ENCODE peak calls at places on chromosomes 1 and 21, in eight cellular contexts. J is neural progenitor cell, H is GM23248, P is fibroblast of lung, K is IMR-90, S is Karpas-422, B is SK-N-SH, G is mesendoderm. X is an unnamed sample.

GRCh38 chr1:247373721-247374141 is 42.1 kb upstream of the ZNF496 start:
- DNase-seq in J (peak; percentile 67), H (peak; percentile 81), P (peak; percentile 14), K (peak; percentile 32), S (peak; percentile 53), B (peak; percentile 38), G (peak; percentile 91), X (peak; percentile 71)

GRCh38 chr21:17931080-17931479 is 111.9 kb upstream of the C21orf91 start:
- DNase-seq in J (no peak), H (no peak), P (no peak), K (no peak), S (peak; percentile 72), B (peak; percentile 24), G (peak; percentile 41), X (peak; percentile 72)

GRCh38 chr1:59057211-59057694 is 239.6 kb upstream of the FGGY start:
- DNase-seq in J (peak; percentile 45), H (peak; percentile 99), P (peak; percentile 50), K (peak; percentile 93), S (no peak), B (peak; percentile 82), G (peak; percentile 88), X (no peak)

GRCh38 chr1:208110296-208110695 is 133.9 kb downstream of the PLXNA2 start:
- DNase-seq in J (no peak), H (no peak), P (no peak), K (no peak), S (no peak), B (no peak), G (no peak), X (no peak)

GRCh38 chr1:92755541-92756351 is 29.2 kb downstream of the EVI5 start:
- DNase-seq in J (no peak), H (peak; percentile 90), P (peak; percentile 78), K (peak; percentile 72), S (no peak), B (no peak), G (no peak), X (no peak)

GRCh38 chr1:101260531-101260930 is 23.7 kb downstream of the S1PR1 start:
- DNase-seq in J (no peak), H (peak; percentile 40), P (peak; percentile 63), K (peak; percentile 8), S (no peak), B (no peak), G (no peak), X (no peak)

GRCh38 chr1:41313661-41314131 is 47.5 kb upstream of the FOXO6 start:
- DNase-seq in J (peak; percentile 59), H (peak; percentile 68), P (peak; percentile 21), K (no peak), S (peak; percentile 77), B (peak; percentile 47), G (peak; percentile 77), X (peak; percentile 38)

GRCh38 chr1:111730282-111730681 is 8.9 kb downstream of the INKA2 start:
- DNase-seq in J (no peak), H (no peak), P (peak; percentile 29), K (no peak), S (no peak), B (no peak), G (no peak), X (no peak)

GRCh38 chr1:88529581-88529980 is 154.5 kb upstream of the PKN2 start:
- DNase-seq in J (no peak), H (no peak), P (no peak), K (no peak), S (no peak), B (no peak), G (no peak), X (no peak)

GRCh38 chr1:88530246-88530645 is 153.8 kb upstream of the PKN2 start:
- DNase-seq in J (no peak), H (no peak), P (no peak), K (peak; percentile 5), S (no peak), B (no peak), G (no peak), X (no peak)

GRCh38 chr1:88524129-88524528 is 159.9 kb upstream of the PKN2 start:
- DNase-seq in J (no peak), H (no peak), P (no peak), K (no peak), S (no peak), B (no peak), G (no peak), X (no peak)

DNA sequence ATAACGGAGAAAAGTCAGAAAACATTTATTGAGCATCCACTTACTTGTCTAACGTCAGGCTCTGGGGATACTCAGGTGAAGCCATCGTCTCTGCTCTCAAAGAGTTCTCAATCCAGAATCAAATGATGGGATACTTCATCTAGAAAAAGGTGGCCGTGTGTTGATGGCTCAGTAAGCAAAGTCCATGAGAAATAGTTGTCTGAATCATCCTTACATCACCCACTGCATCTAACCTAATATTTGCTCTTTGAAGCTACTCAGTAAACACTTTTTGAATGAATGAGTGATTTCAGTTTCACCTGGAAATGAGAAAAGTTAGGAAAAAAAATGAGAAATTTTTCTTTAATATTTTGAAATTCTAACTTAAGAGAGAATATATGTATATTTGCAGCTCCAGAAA is 155.3 kb upstream of the PKN2 start:
- DNase-seq in J (no peak), H (no peak), P (no peak), K (no peak), S (no peak), B (no peak), G (no peak), X (no peak)
- H3K4me2 ChIP-seq in J (no peak overlapping the region), H (no peak overlapping the region), P (no peak overlapping the region), K (no peak overlapping the region), S (no peak overlapping the region), B (no peak overlapping the region), G (no peak overlapping the region), X (no peak overlapping the region)

DNA sequence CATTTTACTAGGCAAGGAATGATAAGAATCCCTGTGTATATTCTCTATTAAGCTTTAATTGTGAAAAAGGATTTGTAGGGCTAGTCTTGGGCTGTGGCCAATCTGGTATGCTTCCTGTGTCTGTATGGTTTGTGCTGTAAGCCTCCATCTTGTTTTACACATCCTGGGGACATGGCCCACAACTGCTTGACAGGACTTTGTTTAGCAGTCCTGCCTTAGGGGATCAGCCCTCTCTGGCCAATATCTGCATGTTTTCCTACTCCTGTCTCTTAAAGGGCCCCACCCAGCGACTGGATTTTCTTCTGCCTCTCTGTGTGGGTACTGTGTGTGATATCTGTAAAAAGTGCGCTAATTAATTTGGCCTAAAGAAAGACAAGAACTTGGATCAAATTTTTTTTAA is 813.2 kb downstream of the PLA2G4A start:
- DNase-seq in J (peak; percentile 5), H (no peak), P (no peak), K (peak; percentile 16), S (no peak), B (no peak), G (no peak), X (no peak)
- H3K4me3 ChIP-seq in J (peak overlapping the region; percentile 41), H (no peak overlapping the region), P (no peak overlapping the region), K (no peak overlapping the region), S (no peak overlapping the region), B (no peak overlapping the region), G (no peak overlapping the region), X (no peak overlapping the region)

GRCh38 chr1:9078035-9078948 is 8.9 kb upstream of the SLC2A5 start:
- DNase-seq in J (no peak), H (peak; percentile 31), P (peak; percentile 94), K (peak; percentile 65), S (no peak), B (no peak), G (peak; percentile 73), X (peak; percentile 63)

GRCh38 chr1:9081473-9081872 is 12.0 kb upstream of the SLC2A5 start:
- DNase-seq in J (no peak), H (no peak), P (no peak), K (no peak), S (no peak), B (no peak), G (no peak), X (peak; percentile 50)

GRCh38 chr1:9080704-9081291 is 11.4 kb upstream of the SLC2A5 start:
- DNase-seq in J (no peak), H (no peak), P (peak; percentile 64), K (no peak), S (no peak), B (no peak), G (no peak), X (peak; percentile 61)

GRCh38 chr1:9079980-9080703 is 10.7 kb upstream of the SLC2A5 start:
- DNase-seq in J (no peak), H (no peak), P (no peak), K (no peak), S (peak; percentile 65), B (no peak), G (no peak), X (peak; percentile 94)

GRCh38 chr1:9078949-9079500 is 9.6 kb upstream of the SLC2A5 start:
- DNase-seq in J (no peak), H (no peak), P (no peak), K (no peak), S (no peak), B (no peak), G (no peak), X (peak; percentile 67)
- H3K4me2 ChIP-seq in J (no peak overlapping the region), H (no peak overlapping the region), P (no peak overlapping the region), K (no peak overlapping the region), S (peak overlapping the region; percentile 30), B (no peak overlapping the region), G (no peak overlapping the region), X (peak overlapping the region; percentile 88)

GRCh38 chr1:26360051-26360806 is 6.3 kb upstream of the CRYBG2 start:
- DNase-seq in J (peak; percentile 74), H (no peak), P (no peak), K (no peak), S (no peak), B (peak; percentile 86), G (peak; percentile 55), X (no peak)

GRCh38 chr1:26360807-26361604 is 7.1 kb upstream of the CRYBG2 start:
- DNase-seq in J (no peak), H (no peak), P (no peak), K (no peak), S (no peak), B (peak; percentile 54), G (no peak), X (no peak)

GRCh38 chr1:26356106-26356505 is 2.2 kb upstream of the CRYBG2 start:
- DNase-seq in J (no peak), H (no peak), P (no peak), K (no peak), S (no peak), B (no peak), G (no peak), X (no peak)

GRCh38 chr1:26357121-26357602 is 3.2 kb upstream of the CRYBG2 start:
- DNase-seq in J (no peak), H (no peak), P (no peak), K (no peak), S (no peak), B (no peak), G (no peak), X (no peak)

DNA sequence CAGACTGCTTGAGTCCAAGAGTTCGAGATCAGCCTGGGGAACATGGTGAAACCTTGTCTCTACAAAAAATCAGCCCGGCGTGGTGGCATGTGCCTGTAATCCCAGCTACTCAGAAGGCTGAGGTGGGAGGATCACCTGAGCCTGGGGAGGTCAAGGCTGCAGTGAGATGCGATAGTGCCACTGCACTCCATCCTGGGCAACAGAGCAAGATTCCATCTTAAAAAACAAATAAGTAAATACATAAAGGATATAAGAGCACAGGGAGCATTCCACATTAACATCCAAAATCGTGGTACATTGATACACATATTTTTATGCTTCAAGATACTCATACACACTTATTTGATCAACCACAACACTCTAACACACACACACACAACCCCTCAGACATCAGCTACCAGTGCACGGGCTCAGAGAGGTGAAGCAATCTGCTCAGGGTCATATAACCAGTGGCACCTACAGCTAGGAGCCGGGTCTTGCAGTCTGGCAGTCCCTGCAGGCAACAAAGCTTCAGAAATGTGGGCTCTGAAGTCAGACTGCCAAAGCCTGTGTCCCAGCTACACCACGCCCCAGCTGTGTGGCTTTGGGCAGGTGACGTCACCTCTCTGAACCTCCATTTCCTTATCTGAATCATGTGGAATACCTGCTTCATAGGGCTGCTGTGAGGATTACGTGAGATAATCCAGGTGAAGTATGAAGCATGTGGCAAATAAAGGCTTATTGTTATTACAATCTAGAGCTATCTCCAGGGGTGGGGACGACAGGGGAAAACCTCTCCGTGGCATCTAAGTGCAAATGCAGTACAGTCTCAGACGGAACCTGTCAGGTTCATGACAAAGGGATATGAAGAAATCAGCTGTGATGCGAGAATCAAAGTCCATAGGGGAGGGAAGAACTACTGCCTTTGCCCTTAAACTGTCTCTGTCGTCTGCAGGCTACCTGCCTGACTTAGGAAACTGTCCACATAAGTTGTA is 4.8 kb upstream of the CRYBG2 start:
- DNase-seq in J (no peak), H (no peak), P (no peak), K (no peak), S (peak; percentile 65), B (no peak), G (peak; percentile 80), X (peak; percentile 26)
- H3K4me3 ChIP-seq in J (no peak overlapping the region), H (no peak overlapping the region), P (no peak overlapping the region), K (no peak overlapping the region), S (no peak overlapping the region), B (no peak overlapping the region), G (no peak overlapping the region), X (no peak overlapping the region)

X was measured in OCI-LY7.